ENCODE peak calls at places on chromosomes 12 and 14, in four cellular contexts. One of them, this sample, is unnamed.

GRCh38 chr14:20434701-20435453 is 1.1 kb downstream of the KLHL33 start:
- DNase-seq in nucleus accumbens: peak; percentile 24
- DNase-seq in activated CD4-positive, alpha-beta T cell treated with anti-CD3 and anti-CD28 coated beads for 24 hours: no peak
- DNase-seq in CD8-positive, alpha-beta T cell: no peak
- DNase-seq in this sample: no peak

GRCh38 chr12:115798309-115798917 is 479.1 kb downstream of the MED13L start:
- DNase-seq in nucleus accumbens: no peak
- DNase-seq in activated CD4-positive, alpha-beta T cell treated with anti-CD3 and anti-CD28 coated beads for 24 hours: no peak
- DNase-seq in CD8-positive, alpha-beta T cell: no peak
- DNase-seq in this sample: no peak

GRCh38 chr14:51089278-51089677 is 5.6 kb downstream of the TRIM9 start:
- DNase-seq in nucleus accumbens: no peak
- DNase-seq in activated CD4-positive, alpha-beta T cell treated with anti-CD3 and anti-CD28 coated beads for 24 hours: no peak
- DNase-seq in CD8-positive, alpha-beta T cell: no peak
- DNase-seq in this sample: no peak

GRCh38 chr12:70418101-70418500 is 52.0 kb downstream of the KCNMB4 start:
- DNase-seq in nucleus accumbens: no peak
- DNase-seq in activated CD4-positive, alpha-beta T cell treated with anti-CD3 and anti-CD28 coated beads for 24 hours: no peak
- DNase-seq in CD8-positive, alpha-beta T cell: no peak
- DNase-seq in this sample: no peak

GRCh38 chr14:95314609-95315008 is 5.1 kb downstream of the CLMN start:
- DNase-seq in nucleus accumbens: no peak
- DNase-seq in activated CD4-positive, alpha-beta T cell treated with anti-CD3 and anti-CD28 coated beads for 24 hours: peak; percentile 31
- DNase-seq in CD8-positive, alpha-beta T cell: no peak
- DNase-seq in this sample: no peak

GRCh38 chr14:68232643-68233055 is 413.1 kb downstream of the RAD51B start:
- DNase-seq in nucleus accumbens: no peak
- DNase-seq in activated CD4-positive, alpha-beta T cell treated with anti-CD3 and anti-CD28 coated beads for 24 hours: no peak
- DNase-seq in CD8-positive, alpha-beta T cell: no peak
- DNase-seq in this sample: peak; percentile 99

GRCh38 chr12:12482150-12482761 is 80.4 kb downstream of the DUSP16 start:
- DNase-seq in nucleus accumbens: no peak
- DNase-seq in activated CD4-positive, alpha-beta T cell treated with anti-CD3 and anti-CD28 coated beads for 24 hours: no peak
- DNase-seq in CD8-positive, alpha-beta T cell: no peak
- DNase-seq in this sample: no peak

GRCh38 chr12:47397664-47398281 is 308.1 kb downstream of the RPAP3 start:
- DNase-seq in nucleus accumbens: no peak
- DNase-seq in activated CD4-positive, alpha-beta T cell treated with anti-CD3 and anti-CD28 coated beads for 24 hours: no peak
- DNase-seq in CD8-positive, alpha-beta T cell: no peak
- DNase-seq in this sample: peak; percentile 68

GRCh38 chr14:54787263-54787662 is 115.4 kb downstream of the GCH1 start:
- DNase-seq in nucleus accumbens: no peak
- DNase-seq in activated CD4-positive, alpha-beta T cell treated with anti-CD3 and anti-CD28 coated beads for 24 hours: no peak
- DNase-seq in CD8-positive, alpha-beta T cell: no peak
- DNase-seq in this sample: no peak

GRCh38 chr12:59304077-59304721 is 291.6 kb upstream of the SLC16A7 start:
- DNase-seq in nucleus accumbens: no peak
- DNase-seq in activated CD4-positive, alpha-beta T cell treated with anti-CD3 and anti-CD28 coated beads for 24 hours: no peak
- DNase-seq in CD8-positive, alpha-beta T cell: no peak
- DNase-seq in this sample: no peak

GRCh38 chr14:80567905-80568512 is 356.7 kb upstream of the DIO2 start:
- DNase-seq in nucleus accumbens: no peak
- DNase-seq in activated CD4-positive, alpha-beta T cell treated with anti-CD3 and anti-CD28 coated beads for 24 hours: no peak
- DNase-seq in CD8-positive, alpha-beta T cell: no peak
- DNase-seq in this sample: no peak

GRCh38 chr12:56257491-56258067 is 605 bp downstream of the ANKRD52 start:
- DNase-seq in nucleus accumbens: no peak
- DNase-seq in activated CD4-positive, alpha-beta T cell treated with anti-CD3 and anti-CD28 coated beads for 24 hours: no peak
- DNase-seq in CD8-positive, alpha-beta T cell: no peak
- DNase-seq in this sample: no peak

GRCh38 chr12:85807681-85808228 is 28.5 kb downstream of the RASSF9 start:
- DNase-seq in nucleus accumbens: no peak
- DNase-seq in activated CD4-positive, alpha-beta T cell treated with anti-CD3 and anti-CD28 coated beads for 24 hours: no peak
- DNase-seq in CD8-positive, alpha-beta T cell: no peak
- DNase-seq in this sample: no peak

GRCh38 chr14:74508292-74508731 is 14.7 kb downstream of the ISCA2 start:
- DNase-seq in nucleus accumbens: no peak
- DNase-seq in activated CD4-positive, alpha-beta T cell treated with anti-CD3 and anti-CD28 coated beads for 24 hours: no peak
- DNase-seq in CD8-positive, alpha-beta T cell: no peak
- DNase-seq in this sample: no peak

GRCh38 chr12:56374726-56375597 is 12.3 kb upstream of the APOF start:
- DNase-seq in nucleus accumbens: no peak
- DNase-seq in activated CD4-positive, alpha-beta T cell treated with anti-CD3 and anti-CD28 coated beads for 24 hours: no peak
- DNase-seq in CD8-positive, alpha-beta T cell: no peak
- DNase-seq in this sample: no peak

GRCh38 chr14:31292962-31293616 is 85.5 kb upstream of the HECTD1 start:
- DNase-seq in nucleus accumbens: no peak
- DNase-seq in activated CD4-positive, alpha-beta T cell treated with anti-CD3 and anti-CD28 coated beads for 24 hours: no peak
- DNase-seq in CD8-positive, alpha-beta T cell: no peak
- DNase-seq in this sample: no peak

GRCh38 chr14:28773176-28773575 is 6.6 kb downstream of the FOXG1 start:
- DNase-seq in nucleus accumbens: no peak
- DNase-seq in activated CD4-positive, alpha-beta T cell treated with anti-CD3 and anti-CD28 coated beads for 24 hours: no peak
- DNase-seq in CD8-positive, alpha-beta T cell: no peak
- DNase-seq in this sample: no peak

GRCh38 chr14:25132734-25133422 is 82.9 kb upstream of the STXBP6 start:
- DNase-seq in nucleus accumbens: no peak
- DNase-seq in activated CD4-positive, alpha-beta T cell treated with anti-CD3 and anti-CD28 coated beads for 24 hours: peak; percentile 7
- DNase-seq in CD8-positive, alpha-beta T cell: peak; percentile 21
- DNase-seq in this sample: peak; percentile 2

GRCh38 chr14:72975776-72976175 is 49.5 kb downstream of the DCAF4 start:
- DNase-seq in nucleus accumbens: no peak
- DNase-seq in activated CD4-positive, alpha-beta T cell treated with anti-CD3 and anti-CD28 coated beads for 24 hours: no peak
- DNase-seq in CD8-positive, alpha-beta T cell: no peak
- DNase-seq in this sample: peak; percentile 10

GRCh38 chr12:53042607-53043454 is 7.0 kb upstream of the TNS2 start:
- DNase-seq in nucleus accumbens: no peak
- DNase-seq in activated CD4-positive, alpha-beta T cell treated with anti-CD3 and anti-CD28 coated beads for 24 hours: no peak
- DNase-seq in CD8-positive, alpha-beta T cell: no peak
- DNase-seq in this sample: no peak

GRCh38 chr14:57739543-57739942 is 126.3 kb downstream of the SLC35F4 start:
- DNase-seq in nucleus accumbens: no peak
- DNase-seq in activated CD4-positive, alpha-beta T cell treated with anti-CD3 and anti-CD28 coated beads for 24 hours: no peak
- DNase-seq in CD8-positive, alpha-beta T cell: no peak
- DNase-seq in this sample: no peak

GRCh38 chr12:562634-563033 is 100.6 kb downstream of the NINJ2 start:
- DNase-seq in nucleus accumbens: no peak
- DNase-seq in activated CD4-positive, alpha-beta T cell treated with anti-CD3 and anti-CD28 coated beads for 24 hours: no peak
- DNase-seq in CD8-positive, alpha-beta T cell: no peak
- DNase-seq in this sample: no peak

GRCh38 chr14:77722301-77722700 is 14.4 kb downstream of the SLIRP start:
- DNase-seq in nucleus accumbens: no peak
- DNase-seq in activated CD4-positive, alpha-beta T cell treated with anti-CD3 and anti-CD28 coated beads for 24 hours: no peak
- DNase-seq in CD8-positive, alpha-beta T cell: no peak
- DNase-seq in this sample: no peak

GRCh38 chr12:129887047-129887568 is 16.7 kb downstream of the TMEM132D start:
- DNase-seq in nucleus accumbens: no peak
- DNase-seq in activated CD4-positive, alpha-beta T cell treated with anti-CD3 and anti-CD28 coated beads for 24 hours: no peak
- DNase-seq in CD8-positive, alpha-beta T cell: no peak
- DNase-seq in this sample: peak; percentile 77

GRCh38 chr14:24310666-24311604 is at the start of gene LTB4R:
- DNase-seq in nucleus accumbens: no peak
- DNase-seq in activated CD4-positive, alpha-beta T cell treated with anti-CD3 and anti-CD28 coated beads for 24 hours: peak; percentile 34
- DNase-seq in CD8-positive, alpha-beta T cell: peak; percentile 55
- DNase-seq in this sample: peak; percentile 36

This sample was measured in brain microvascular endothelial cell.